ENCODE peak calls at places on chromosomes 2 and 18, in four cellular contexts. Q is sciatic nerve, M is astrocyte of the spinal cord, R is cortex of kidney. L is an unnamed sample.

GRCh38 chr18:78766651-78767533 is 212.7 kb upstream of the SALL3 start:
- DNase-seq in Q (no peak), M (no peak), R (no peak), L (no peak)

GRCh38 chr2:133324150-133324561 is 244.1 kb downstream of the NCKAP5 start:
- DNase-seq in Q (no peak), M (peak; percentile 78), R (no peak), L (no peak)

GRCh38 chr2:33426666-33427231 is 49.7 kb upstream of the RASGRP3 start:
- DNase-seq in Q (no peak), M (peak; percentile 86), R (no peak), L (no peak)

GRCh38 chr2:20447437-20448245 is 767 bp downstream of the RHOB start:
- DNase-seq in Q (peak; percentile 75), M (peak; percentile 54), R (no peak), L (peak; percentile 58)

GRCh38 chr18:40063488-40063887 is 1891.5 kb upstream of the PIK3C3 start:
- DNase-seq in Q (no peak), M (no peak), R (no peak), L (no peak)

GRCh38 chr2:111694690-111695089 is 189.3 kb downstream of the ANAPC1 start:
- DNase-seq in Q (peak; percentile 74), M (peak; percentile 96), R (no peak), L (no peak)

GRCh38 chr2:192155521-192156118 is 39.1 kb downstream of the TMEFF2 start:
- DNase-seq in Q (no peak), M (no peak), R (no peak), L (no peak)

GRCh38 chr2:118738524-118739308 is 108.7 kb downstream of the EN1 start:
- DNase-seq in Q (no peak), M (peak; percentile 97), R (no peak), L (no peak)

GRCh38 chr18:8703181-8703638 is 2.1 kb upstream of the MTCL1 start:
- DNase-seq in Q (no peak), M (no peak), R (no peak), L (no peak)

GRCh38 chr18:62569081-62569480 is 46.3 kb downstream of the ZCCHC2 start:
- DNase-seq in Q (no peak), M (no peak), R (no peak), L (no peak)

GRCh38 chr2:23404426-23404825 is 19.4 kb downstream of the KLHL29 start:
- DNase-seq in Q (no peak), M (peak; percentile 85), R (no peak), L (peak; percentile 51)

GRCh38 chr2:40173276-40173675 is 278.6 kb downstream of the SLC8A1 start:
- DNase-seq in Q (no peak), M (peak; percentile 14), R (no peak), L (no peak)

GRCh38 chr2:33704352-33704751 is 105.3 kb upstream of the FAM98A start:
- DNase-seq in Q (no peak), M (no peak), R (no peak), L (no peak)

GRCh38 chr2:179596018-179596417 is 265.4 kb downstream of the ZNF385B start:
- DNase-seq in Q (no peak), M (peak; percentile 69), R (no peak), L (no peak)

GRCh38 chr2:23377772-23378171 is 7.2 kb upstream of the KLHL29 start:
- DNase-seq in Q (no peak), M (no peak), R (no peak), L (no peak)

GRCh38 chr18:3402962-3403585 is 46.9 kb upstream of the TGIF1 start:
- DNase-seq in Q (no peak), M (no peak), R (no peak), L (no peak)

GRCh38 chr18:61765097-61765496 is 127.7 kb downstream of the RNF152 start:
- DNase-seq in Q (no peak), M (peak; percentile 26), R (no peak), L (no peak)

GRCh38 chr2:38515155-38516074 is 87.3 kb downstream of the HNRNPLL start:
- DNase-seq in Q (peak; percentile 75), M (no peak), R (no peak), L (no peak)

GRCh38 chr2:180196419-180196977 is 189.4 kb upstream of the CWC22 start:
- DNase-seq in Q (no peak), M (no peak), R (no peak), L (no peak)

GRCh38 chr2:10325278-10326145 is 22.8 kb downstream of the HPCAL1 start:
- DNase-seq in Q (no peak), M (no peak), R (no peak), L (no peak)

GRCh38 chr2:51782874-51783765 is 751.2 kb upstream of the NRXN1 start:
- DNase-seq in Q (no peak), M (peak; percentile 15), R (no peak), L (no peak)

GRCh38 chr2:85662899-85663683 is 4.9 kb downstream of the SFTPB start:
- DNase-seq in Q (peak; percentile 48), M (peak; percentile 89), R (no peak), L (no peak)